ENCODE peak calls at places on chromosomes 1 and 21, in ten cellular contexts. V is EL; O is fibroblast of pulmonary artery; I is stimulated activated CD4-positive, alpha-beta T cell treated with anti-CD3 and anti-CD28 coated beads, Interleukin-2, amount 100 ng/mL, for 24 hours; H is IMR-90; A is AG08396; X is bronchial epithelial cell; N is amniotic stem cell; M is activated naive CD4-positive, alpha-beta T cell; E is heart right ventricle. Q is an unnamed sample.

GRCh38 chr1:4482526-4482925 is 171.9 kb upstream of the AJAP1 start:
- DNase-seq in V (no peak), O (no peak), I (no peak), H (no peak), A (no peak), X (no peak), N (no peak), M (no peak), E (no peak), Q (no peak)

GRCh38 chr1:98702976-98703375 is 41.5 kb downstream of the SNX7 start:
- DNase-seq in V (peak), O (peak), I (no peak), H (peak), A (peak), X (peak), N (no peak), M (no peak), E (no peak), Q (peak)

GRCh38 chr21:22885079-22885478 is 1886.9 kb downstream of the NCAM2 start:
- DNase-seq in V (no peak), O (no peak), I (no peak), H (no peak), A (no peak), X (peak), N (no peak), M (no peak), E (no peak), Q (no peak)

GRCh38 chr1:58809327-58810040 is 25.6 kb upstream of the JUN start:
- DNase-seq in V (peak), O (peak), I (no peak), H (peak), A (peak), X (peak), N (peak), M (no peak), E (no peak), Q (peak)

GRCh38 chr21:41979335-41979734 is 25.5 kb upstream of the C2CD2 start:
- DNase-seq in V (no peak), O (no peak), I (no peak), H (no peak), A (no peak), X (no peak), N (no peak), M (no peak), E (no peak), Q (no peak)

GRCh38 chr1:34758751-34759150 is 789 bp upstream of the GJB4 start:
- DNase-seq in V (no peak), O (no peak), I (no peak), H (no peak), A (no peak), X (peak), N (no peak), M (no peak), E (no peak), Q (no peak)

GRCh38 chr1:25688390-25689119 is 72.0 kb downstream of the MAN1C1 start:
- DNase-seq in V (no peak), O (no peak), I (no peak), H (peak), A (peak), X (no peak), N (no peak), M (no peak), E (peak), Q (peak)

GRCh38 chr1:21439345-21439720 is 604 bp upstream of the NBPF3 start:
- DNase-seq in V (no peak), O (no peak), I (no peak), H (no peak), A (no peak), X (no peak), N (no peak), M (no peak), E (no peak), Q (no peak)

GRCh38 chr1:100643430-100644196 is 75.9 kb upstream of the VCAM1 start:
- DNase-seq in V (no peak), O (peak), I (no peak), H (peak), A (no peak), X (no peak), N (no peak), M (no peak), E (no peak), Q (peak)

GRCh38 chr1:107626075-107626796 is 338.7 kb downstream of the VAV3 start:
- DNase-seq in V (no peak), O (no peak), I (no peak), H (no peak), A (no peak), X (no peak), N (no peak), M (no peak), E (no peak), Q (peak)

GRCh38 chr1:116503535-116504307 is 67.1 kb downstream of the CD58 start:
- DNase-seq in V (no peak), O (no peak), I (no peak), H (no peak), A (no peak), X (no peak), N (no peak), M (no peak), E (peak), Q (no peak)

GRCh38 chr1:34829250-34829649 is 30.3 kb downstream of the SMIM12 start:
- DNase-seq in V (no peak), O (peak), I (no peak), H (no peak), A (no peak), X (no peak), N (no peak), M (no peak), E (no peak), Q (peak)

GRCh38 chr1:59098668-59099067 is 198.2 kb upstream of the FGGY start:
- DNase-seq in V (no peak), O (no peak), I (no peak), H (no peak), A (no peak), X (no peak), N (no peak), M (no peak), E (no peak), Q (no peak)

GRCh38 chr1:155000725-155001437 is 1.7 kb upstream of the ZBTB7B start:
- DNase-seq in V (peak), O (peak), I (peak), H (peak), A (peak), X (peak), N (peak), M (peak), E (peak), Q (peak)

GRCh38 chr1:181044449-181044966 is 10.7 kb downstream of the MR1 start:
- DNase-seq in V (peak), O (peak), I (peak), H (peak), A (no peak), X (peak), N (no peak), M (no peak), E (no peak), Q (no peak)

GRCh38 chr1:222928212-222928611 is 113.4 kb downstream of the DISP1 start:
- DNase-seq in V (no peak), O (peak), I (no peak), H (peak), A (no peak), X (peak), N (no peak), M (no peak), E (peak), Q (no peak)